ENCODE peak calls at places on chromosomes 11 and 22, in seven cellular contexts. L, Q, X, T, P, F and E are unnamed samples.

GRCh38 chr22:46537221-46537945 is at the start of gene CELSR1:
- DNase-seq in L (no peak), Q (no peak), X (no peak), T (no peak), P (no peak), F (peak), E (peak)

GRCh38 chr11:108647701-108648527 is 17.0 kb upstream of the DDX10 start:
- DNase-seq in L (peak), Q (peak), X (peak), T (peak), P (peak), F (peak), E (peak)

GRCh38 chr11:1396375-1396841 is 6.7 kb downstream of the BRSK2 start:
- DNase-seq in L (no peak), Q (no peak), X (no peak), T (no peak), P (no peak), F (no peak), E (no peak)

GRCh38 chr22:49614966-49615965 is 212.4 kb downstream of the BRD1 start:
- DNase-seq in L (no peak), Q (no peak), X (peak), T (peak), P (no peak), F (no peak), E (no peak)

GRCh38 chr11:132944557-132944920 is 587.8 kb downstream of the OPCML start:
- DNase-seq in L (no peak), Q (no peak), X (no peak), T (no peak), P (no peak), F (no peak), E (no peak)

GRCh38 chr11:128311742-128312719 is 275.3 kb downstream of the ETS1 start:
- DNase-seq in L (no peak), Q (no peak), X (no peak), T (no peak), P (no peak), F (no peak), E (no peak)

GRCh38 chr11:119501777-119502405 is 78.9 kb upstream of the THY1 start:
- DNase-seq in L (no peak), Q (no peak), X (no peak), T (no peak), P (no peak), F (no peak), E (no peak)

GRCh38 chr11:134441706-134442105 is 29.7 kb upstream of the B3GAT1 start:
- DNase-seq in L (no peak), Q (no peak), X (no peak), T (no peak), P (no peak), F (no peak), E (no peak)

GRCh38 chr11:34640050-34640971 is 19.4 kb downstream of the EHF start:
- DNase-seq in L (no peak), Q (no peak), X (peak), T (no peak), P (no peak), F (peak), E (peak)

GRCh38 chr22:20153945-20154344 is 3.1 kb upstream of the CCDC188 start:
- DNase-seq in L (no peak), Q (no peak), X (no peak), T (no peak), P (no peak), F (no peak), E (no peak)

GRCh38 chr11:126210871-126211235 is 597 bp downstream of the RPUSD4 start:
- DNase-seq in L (no peak), Q (no peak), X (no peak), T (no peak), P (no peak), F (no peak), E (no peak)

GRCh38 chr11:106156290-106156937 is 79.0 kb downstream of the AASDHPPT start:
- DNase-seq in L (no peak), Q (peak), X (no peak), T (no peak), P (peak), F (peak), E (peak)

GRCh38 chr11:108069947-108070346 is 51.4 kb upstream of the ACAT1 start:
- DNase-seq in L (no peak), Q (no peak), X (no peak), T (no peak), P (no peak), F (no peak), E (no peak)

GRCh38 chr11:46669606-46670243 is 30.7 kb downstream of the ARHGAP1 start:
- DNase-seq in L (no peak), Q (no peak), X (no peak), T (no peak), P (no peak), F (peak), E (peak)
- TF ChIP-seq CTCF in L (peak), Q (peak), X (peak), T (no peak), P (no peak), F (peak), E (no peak)

GRCh38 chr22:36256474-36256873 is 3.5 kb downstream of the APOL1 start:
- DNase-seq in L (no peak), Q (no peak), X (no peak), T (no peak), P (no peak), F (no peak), E (no peak)
- H3K27ac ChIP-seq in L (no peak), Q (no peak), X (no peak), T (peak), P (peak), F (no peak), E (no peak)

DNA sequence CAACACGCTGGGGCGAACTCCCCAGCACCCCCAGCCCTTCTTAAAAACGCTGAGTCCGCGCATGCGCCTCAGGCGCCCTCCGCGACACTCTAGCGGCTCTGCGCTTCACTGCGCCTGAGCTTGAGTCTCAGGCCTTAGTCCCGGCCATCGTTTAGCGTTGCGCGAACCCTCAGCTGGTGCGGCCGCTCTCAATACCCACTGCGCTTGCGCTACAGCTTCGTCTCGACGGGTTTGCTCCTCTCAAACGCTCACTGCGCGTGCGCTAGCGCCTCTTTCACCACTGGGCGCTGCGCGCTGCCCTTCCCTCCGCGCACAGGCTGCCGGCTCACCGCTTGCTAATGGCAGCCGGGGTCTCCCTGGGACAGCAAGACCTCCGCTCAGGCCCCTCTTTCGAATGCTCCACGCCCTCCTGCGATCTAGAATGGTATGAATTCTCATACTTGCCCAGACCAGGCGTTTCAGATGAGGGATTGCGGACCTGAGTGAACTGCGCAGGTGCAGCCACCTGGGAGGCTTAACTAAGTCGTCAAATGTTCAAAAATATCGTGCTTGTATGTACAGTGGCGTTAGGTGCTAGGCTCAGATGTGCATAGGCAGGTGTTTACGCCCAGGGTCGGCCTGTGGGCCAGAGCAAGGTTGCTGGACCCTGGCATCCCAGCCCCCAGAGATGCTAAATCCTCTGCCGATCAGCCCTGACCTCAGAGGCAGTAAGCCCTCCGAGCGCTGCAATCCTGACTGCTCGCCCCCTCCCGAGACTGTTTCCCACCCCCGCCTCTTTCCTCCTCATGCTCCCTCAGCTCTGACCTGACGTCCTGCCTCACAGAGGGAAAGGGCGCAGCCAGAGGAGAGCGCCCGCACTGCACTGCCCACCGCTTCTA is at the start of gene SLC2A11:
- DNase-seq in L (peak), Q (peak), X (peak), T (peak), P (peak), F (peak), E (peak)
- TF ChIP-seq POLR2A in L (peak), Q (peak), X (peak), T (peak), P (peak), F (peak), E (no peak)

GRCh38 chr11:97610854-97611253 is 1221.0 kb downstream of the JRKL start:
- DNase-seq in L (no peak), Q (no peak), X (no peak), T (no peak), P (no peak), F (no peak), E (no peak)
- TF ChIP-seq CTCF in L (no peak), Q (no peak), X (no peak), T (no peak), P (no peak), F (no peak), E (no peak)